ENCODE peak calls at places on chromosomes 4 and X, in five cellular contexts. D, M, W, Q and I are unnamed samples.

GRCh38 chr4:127501103-127501502 is 131.7 kb upstream of the INTU start:
- DNase-seq in M (no peak), W (no peak), Q (no peak), D (no peak), I (no peak)

GRCh38 chrX:122439836-122440235 is 744.2 kb upstream of the GRIA3 start:
- DNase-seq in M (no peak), Q (no peak), W (no peak), D (no peak), I (no peak)

GRCh38 chr4:120026853-120027252 is 39.8 kb downstream of the MAD2L1 start:
- DNase-seq in Q (no peak), M (no peak), D (no peak), W (no peak), I (no peak)

GRCh38 chrX:111445485-111445884 is 33.5 kb upstream of the DCX start:
- DNase-seq in M (peak), D (no peak), Q (peak), W (no peak), I (no peak)

GRCh38 chr4:47643845-47644244 is 158.8 kb downstream of the ATP10D start:
- DNase-seq in M (no peak), Q (no peak), D (no peak), W (no peak), I (no peak)

GRCh38 chr4:83356899-83357661 is 22.4 kb upstream of the HPSE start:
- DNase-seq in Q (no peak), W (no peak), M (peak), D (no peak), I (no peak)

GRCh38 chrX:42422961-42423360 is 355.0 kb downstream of the PPP1R2C start:
- DNase-seq in W (no peak), Q (no peak), M (no peak), D (no peak), I (no peak)

GRCh38 chr4:57109847-57110634 is at the start of gene IGFBP7:
- DNase-seq in M (no peak), Q (peak), W (no peak), D (peak), I (peak)

GRCh38 chr4:152578670-152579069 is 42.8 kb upstream of the FBXW7 start:
- DNase-seq in D (no peak), W (no peak), M (no peak), Q (no peak), I (no peak)

GRCh38 chr4:131613824-131614216 is 1535.3 kb upstream of the PCDH10 start:
- DNase-seq in Q (no peak), D (no peak), W (no peak), M (no peak), I (no peak)

GRCh38 chr4:2259036-2259540 is 2.8 kb downstream of the MXD4 start:
- DNase-seq in M (no peak), Q (no peak), D (no peak), W (no peak), I (no peak)

GRCh38 chr4:115187136-115187535 is 73.7 kb upstream of the NDST4 start:
- DNase-seq in W (no peak), D (no peak), Q (no peak), M (no peak), I (no peak)

GRCh38 chrX:88416965-88417364 is 330.1 kb upstream of the CPXCR1 start:
- DNase-seq in D (no peak), W (no peak), Q (no peak), M (no peak), I (no peak)

GRCh38 chr4:65917486-65917885 is 247.2 kb upstream of the EPHA5 start:
- DNase-seq in Q (no peak), D (no peak), M (no peak), W (no peak), I (no peak)

GRCh38 chrX:54540289-54540688 is 10.3 kb downstream of the GNL3L start:
- DNase-seq in M (peak), Q (no peak), W (no peak), D (no peak), I (no peak)

GRCh38 chrX:129665916-129666644 is 11.3 kb upstream of the APLN start:
- DNase-seq in M (peak), Q (peak), W (no peak), D (no peak), I (peak)

GRCh38 chrX:119728487-119728886 is 29.9 kb upstream of the SOWAHD start:
- DNase-seq in Q (no peak), D (no peak), W (no peak), M (no peak), I (no peak)

GRCh38 chrX:15310117-15310516 is 5.3 kb downstream of the ASB11 start:
- DNase-seq in D (no peak), W (no peak), M (peak), Q (peak), I (no peak)

GRCh38 chr4:147370473-147370872 is 110.4 kb upstream of the EDNRA start:
- DNase-seq in M (no peak), Q (no peak), D (no peak), W (no peak), I (no peak)

GRCh38 chr4:148955926-148956325 is 513.7 kb upstream of the NR3C2 start:
- DNase-seq in D (no peak), M (no peak), W (no peak), Q (no peak), I (no peak)

GRCh38 chrX:42616981-42617380 is 161.0 kb downstream of the PPP1R2C start:
- DNase-seq in D (no peak), Q (no peak), W (no peak), M (no peak), I (no peak)

GRCh38 chrX:134883134-134883700 is 107.6 kb upstream of the SMIM10 start:
- DNase-seq in W (no peak), Q (no peak), D (no peak), M (no peak), I (peak)

GRCh38 chrX:119272882-119273806 is 37.1 kb downstream of the PGRMC1 start:
- DNase-seq in W (peak), D (no peak), Q (no peak), M (peak), I (no peak)

GRCh38 chr4:143337600-143338287 is 1.1 kb downstream of the GAB1 start:
- DNase-seq in W (no peak), M (no peak), Q (peak), D (peak), I (peak)

GRCh38 chr4:143437937-143438336 is 75.6 kb upstream of the SMARCA5 start:
- DNase-seq in Q (peak), D (no peak), M (no peak), W (no peak), I (no peak)

GRCh38 chrX:36849407-36849806 is 158.8 kb upstream of the FAM47C start:
- DNase-seq in Q (no peak), D (no peak), W (no peak), M (no peak), I (no peak)

GRCh38 chr4:101337688-101338087 is 9.6 kb downstream of the PPP3CA start:
- DNase-seq in Q (peak), W (no peak), D (no peak), M (no peak), I (no peak)

GRCh38 chr4:74431113-74431826 is 13.7 kb upstream of the AREG start:
- DNase-seq in Q (no peak), D (no peak), M (no peak), W (no peak), I (no peak)

GRCh38 chr4:158053086-158053485 is 119.7 kb downstream of the GASK1B start:
- DNase-seq in Q (no peak), M (no peak), D (no peak), W (no peak), I (no peak)

GRCh38 chr4:26069218-26069617 is 155.2 kb downstream of the SMIM20 start:
- DNase-seq in W (no peak), D (no peak), Q (peak), M (peak), I (no peak)